ENCODE peak calls at places on chromosomes 5 and 9, in five cellular contexts. Q is IMR-90, W is upper lobe of left lung, C is gastrocnemius medialis, R is transverse colon. G is an unnamed sample.

GRCh38 chr9:93579711-93580516 is 3.5 kb downstream of the PHF2 start:
- DNase-seq in W (peak), C (no peak), Q (no peak), R (no peak), G (no peak)

GRCh38 chr5:151531581-151531980 is 59.5 kb downstream of the FAT2 start:
- DNase-seq in Q (no peak), W (no peak), C (no peak), R (no peak), G (no peak)

GRCh38 chr9:89495824-89496555 is 1.9 kb downstream of the SEMA4D start:
- DNase-seq in Q (no peak), W (no peak), R (no peak), C (no peak), G (no peak)

GRCh38 chr5:140259509-140259908 is 43.4 kb downstream of the PFDN1 start:
- DNase-seq in C (no peak), R (peak), Q (no peak), W (no peak), G (no peak)

GRCh38 chr5:2748841-2749513 is 2.5 kb downstream of the IRX2 start:
- DNase-seq in W (no peak), C (no peak), R (no peak), Q (no peak), G (no peak)

GRCh38 chr5:149820012-149820411 is 89.9 kb downstream of the PPARGC1B start:
- DNase-seq in Q (no peak), C (no peak), W (no peak), R (no peak), G (no peak)

GRCh38 chr9:70963554-70963953 is 157.9 kb downstream of the TRPM3 start:
- DNase-seq in C (no peak), Q (no peak), W (no peak), R (no peak), G (no peak)

GRCh38 chr9:17229945-17230560 is 95.2 kb downstream of the CNTLN start:
- DNase-seq in W (no peak), C (no peak), Q (no peak), R (no peak), G (no peak)

GRCh38 chr5:138752341-138752950 is 779 bp upstream of the CTNNA1 start:
- DNase-seq in C (peak), Q (no peak), R (peak), W (peak), G (peak)

GRCh38 chr9:112115955-112116354 is 59.1 kb downstream of the SUSD1 start:
- DNase-seq in C (no peak), Q (no peak), W (no peak), R (no peak), G (no peak)

GRCh38 chr5:114206640-114207039 is 155.2 kb upstream of the KCNN2 start:
- DNase-seq in C (no peak), R (no peak), W (no peak), Q (no peak), G (no peak)

GRCh38 chr5:36177715-36178556 is 26.0 kb downstream of the SKP2 start:
- DNase-seq in C (no peak), Q (peak), R (no peak), W (no peak), G (no peak)

GRCh38 chr5:96022971-96023370 is 61.3 kb upstream of the ELL2 start:
- DNase-seq in R (no peak), C (no peak), W (no peak), Q (no peak), G (no peak)

GRCh38 chr9:4828776-4829175 is 36.0 kb downstream of the RCL1 start:
- DNase-seq in R (no peak), C (no peak), W (no peak), Q (peak), G (no peak)

GRCh38 chr9:99092643-99093491 is 12.0 kb upstream of the TGFBR1 start:
- DNase-seq in Q (no peak), W (no peak), C (no peak), R (no peak), G (no peak)

GRCh38 chr5:138354387-138354786 is 1.9 kb downstream of the KDM3B start:
- DNase-seq in Q (no peak), W (no peak), C (no peak), R (no peak), G (no peak)

GRCh38 chr9:81074261-81074660 is 615.1 kb downstream of the TLE1 start:
- DNase-seq in C (no peak), R (no peak), Q (no peak), W (no peak), G (no peak)

GRCh38 chr9:133707761-133708122 is 30.4 kb downstream of the SARDH start:
- DNase-seq in W (no peak), R (no peak), Q (no peak), C (no peak), G (no peak)

DNA sequence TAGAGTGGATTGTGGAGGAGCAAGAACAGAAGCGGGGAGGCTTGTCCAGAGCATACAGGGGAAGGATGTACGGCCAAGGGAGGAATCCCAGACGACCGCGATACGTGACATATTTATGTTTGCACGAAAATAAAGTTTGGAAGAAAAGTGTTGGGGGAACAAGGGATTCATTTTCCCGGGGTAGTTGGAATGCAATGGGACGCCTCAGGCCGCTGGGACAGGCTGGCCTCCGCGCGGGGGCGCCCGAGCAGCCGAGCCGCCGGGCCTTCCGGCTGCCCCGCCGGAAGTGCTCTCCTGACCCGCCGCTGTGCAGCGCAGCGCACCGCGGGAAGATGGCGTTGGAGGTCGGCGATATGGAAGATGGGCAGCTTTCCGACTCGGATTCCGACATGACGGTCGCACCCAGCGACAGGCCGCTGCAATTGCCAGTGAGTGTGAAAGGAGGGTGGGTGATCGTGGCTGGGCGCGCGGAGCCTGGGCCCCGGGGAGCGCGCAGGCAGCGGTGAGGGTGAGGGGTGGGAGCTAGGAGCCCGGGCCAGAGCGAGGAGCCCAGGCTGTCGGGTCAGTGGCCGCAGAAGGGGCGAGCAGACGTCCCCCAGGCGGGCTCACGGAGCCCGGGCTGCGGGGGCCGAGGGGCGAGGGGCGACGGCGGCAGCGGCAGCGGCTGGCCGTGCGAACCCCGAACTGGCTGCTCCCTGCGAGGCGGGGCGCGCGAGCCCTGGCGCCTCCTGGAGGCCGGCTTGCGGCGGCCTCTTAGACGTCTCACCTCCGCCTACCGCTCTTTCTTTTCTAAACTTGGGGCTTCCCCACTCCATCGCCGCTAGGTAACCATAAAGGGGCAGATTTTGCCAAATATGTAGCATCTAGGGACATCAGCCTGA is at the start of gene PHAX:
- DNase-seq in W (peak), R (peak), Q (peak), C (peak), G (peak)
- TF ChIP-seq POLR2A in W (no peak), R (peak), Q (peak), C (peak), G (peak)

DNA sequence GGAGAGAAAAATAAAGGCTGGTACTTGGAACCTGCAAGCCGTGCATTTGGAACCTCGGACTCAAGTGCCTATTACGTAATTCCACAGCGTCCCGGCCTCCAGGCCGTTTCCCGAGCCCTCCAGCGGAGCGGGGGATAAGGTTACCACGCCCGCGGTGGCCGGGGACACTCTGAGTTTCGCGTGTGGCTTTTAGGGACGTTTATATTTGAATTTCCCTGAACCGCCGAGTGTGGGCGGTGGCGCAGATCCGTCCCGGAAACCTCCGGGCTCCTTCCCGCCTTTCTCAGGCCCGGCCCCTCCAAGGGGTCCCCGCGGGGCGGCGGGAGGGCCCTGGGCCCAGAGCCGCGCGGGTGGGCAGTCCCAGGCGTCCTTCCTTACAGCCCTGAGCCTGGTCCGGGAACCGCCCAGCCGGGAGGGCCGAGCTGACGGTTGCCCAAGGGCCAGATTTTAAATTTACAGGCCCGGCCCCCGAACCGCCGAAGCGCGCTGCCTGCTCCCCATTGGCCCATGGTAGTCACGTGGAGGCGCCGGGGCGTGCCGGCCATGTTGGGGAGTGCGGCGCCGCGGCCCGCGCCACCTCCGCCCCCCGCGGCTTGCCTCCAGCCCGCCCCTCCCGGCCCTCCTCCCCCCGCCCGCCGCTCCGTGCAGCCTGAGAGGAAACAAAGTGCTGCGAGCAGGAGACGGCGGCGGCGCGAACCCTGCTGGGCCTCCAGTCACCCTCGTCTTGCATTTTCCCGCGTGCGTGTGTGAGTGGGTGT is at the start of gene LMNB1:
- DNase-seq in Q (peak), C (peak), R (peak), W (peak), G (peak)
- TF ChIP-seq POLR2A in Q (peak), C (peak), R (peak), W (no peak), G (no peak)

GRCh38 chr5:6634788-6635430 is 1.7 kb downstream of the SRD5A1 start:
- DNase-seq in C (no peak), R (no peak), Q (peak), W (no peak), G (no peak)

GRCh38 chr5:6632931-6633468 is at the start of the genes NSUN2 and SRD5A1:
- DNase-seq in C (peak), Q (peak), R (peak), W (peak), G (peak)

GRCh38 chr5:6634327-6634713 is 1.1 kb downstream of the SRD5A1 start:
- DNase-seq in W (no peak), Q (no peak), R (no peak), C (no peak), G (no peak)

GRCh38 chr5:6632324-6632930 is 417 bp downstream of the NSUN2 start:
- DNase-seq in C (no peak), Q (no peak), R (no peak), W (peak), G (no peak)

DNA sequence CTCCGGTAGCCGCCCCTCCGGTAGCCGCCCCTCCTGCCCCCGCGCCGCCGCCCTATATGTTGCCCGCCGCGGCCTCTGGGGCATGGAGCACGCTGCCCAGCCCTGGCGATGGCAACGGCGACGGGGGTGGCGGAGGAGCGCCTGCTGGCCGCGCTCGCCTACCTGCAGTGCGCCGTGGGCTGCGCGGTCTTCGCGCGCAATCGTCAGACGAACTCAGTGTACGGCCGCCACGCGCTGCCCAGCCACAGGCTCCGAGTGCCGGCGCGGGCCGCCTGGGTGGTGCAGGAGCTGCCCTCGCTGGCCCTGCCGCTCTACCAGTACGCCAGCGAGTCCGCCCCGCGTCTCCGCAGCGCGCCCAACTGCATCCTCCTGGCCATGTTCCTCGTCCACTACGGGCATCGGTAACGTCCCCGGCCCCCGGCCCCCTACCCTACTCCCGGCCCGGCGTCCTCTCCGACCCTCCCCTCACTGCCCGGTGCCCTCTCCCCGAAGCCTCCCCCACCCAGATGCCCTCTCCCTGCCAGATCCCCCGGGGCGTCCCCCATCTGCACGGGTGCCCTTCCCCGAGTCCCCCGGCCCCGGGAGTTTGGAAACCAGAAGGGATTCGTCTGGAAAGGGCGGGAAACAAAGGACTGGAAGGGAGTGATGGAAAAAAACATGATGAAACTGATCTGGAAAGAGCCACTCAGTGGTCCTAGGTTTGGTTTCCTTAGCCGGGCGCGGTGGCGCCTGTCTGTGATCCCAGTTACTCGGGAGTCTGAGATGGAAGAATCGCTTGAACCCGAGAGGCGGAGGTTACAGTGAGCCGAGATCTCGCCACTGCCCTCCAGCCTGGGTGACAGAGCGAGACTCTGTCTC is 458 bp downstream of the SRD5A1 start:
- DNase-seq in R (no peak), W (peak), C (no peak), Q (peak), G (peak)
- TF ChIP-seq POLR2A in R (no peak), W (no peak), C (no peak), Q (no peak), G (no peak)

GRCh38 chr5:133082128-133082527 is 30.3 kb downstream of the HSPA4 start:
- DNase-seq in Q (peak), R (no peak), W (no peak), C (no peak), G (no peak)

GRCh38 chr5:133086366-133086875 is 34.6 kb downstream of the HSPA4 start:
- DNase-seq in C (no peak), Q (no peak), R (no peak), W (no peak), G (no peak)

GRCh38 chr5:133083901-133084300 is 32.1 kb downstream of the HSPA4 start:
- DNase-seq in C (no peak), W (no peak), Q (peak), R (no peak), G (no peak)

GRCh38 chr5:133091034-133091433 is 39.2 kb downstream of the HSPA4 start:
- DNase-seq in R (no peak), W (no peak), Q (no peak), C (no peak), G (no peak)

GRCh38 chr5:133088064-133088463 is 36.3 kb downstream of the HSPA4 start:
- DNase-seq in R (no peak), Q (no peak), W (no peak), C (no peak), G (no peak)
- TF ChIP-seq POLR2A in R (no peak), Q (no peak), W (no peak), C (no peak), G (no peak)

DNA sequence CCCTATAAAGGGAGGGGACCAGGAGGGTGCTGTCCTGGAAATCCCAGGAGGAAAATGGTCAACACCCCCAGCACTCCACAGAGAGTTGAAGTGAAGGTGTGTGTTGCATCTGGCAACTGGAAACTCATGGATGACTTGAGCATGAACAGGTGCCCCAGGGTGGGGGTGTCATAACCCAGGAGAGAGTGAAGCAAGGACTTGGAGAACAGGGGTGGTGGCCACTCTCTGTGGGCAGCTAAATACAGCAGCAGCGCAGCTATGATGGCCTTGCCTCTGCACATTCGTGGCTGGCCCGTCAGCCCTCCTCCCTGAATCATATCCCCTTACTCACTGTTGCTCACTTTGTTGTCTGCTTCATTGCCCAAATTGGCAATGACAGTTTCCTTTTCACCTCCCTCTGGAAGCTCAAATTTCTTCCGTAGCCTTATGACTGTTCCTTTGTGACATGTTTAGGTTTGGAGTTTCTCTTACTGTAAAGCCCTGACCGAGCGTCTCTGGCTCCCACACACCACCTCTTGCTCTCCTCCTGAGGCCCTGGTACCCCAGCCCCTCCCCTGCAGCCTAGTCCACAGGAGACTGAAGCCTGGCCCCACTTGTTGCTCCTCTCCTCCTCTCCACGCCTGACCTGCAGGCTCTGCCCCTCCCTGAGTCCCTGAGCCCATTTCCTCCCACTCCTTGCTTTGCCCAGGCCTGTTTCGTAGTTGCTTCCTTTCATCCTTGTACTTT is 185.8 kb downstream of the CD180 start:
- DNase-seq in Q (peak), W (no peak), R (peak), C (peak), G (no peak)
- TF ChIP-seq POLR2A in Q (peak), W (no peak), R (no peak), C (peak), G (no peak)

GRCh38 chr5:160008877-160009590 is at the start of gene TTC1:
- DNase-seq in C (peak), Q (peak), R (peak), W (peak), G (peak)
- TF ChIP-seq POLR2A in C (peak), Q (peak), R (peak), W (peak), G (peak)